ENCODE peak calls at places on chromosomes 6 and 20, in five cellular contexts. H, E, O, A and S are unnamed samples. For H3K4me1, the result is how much of the 10 kb centered on the place peaks cover.

GRCh38 chr6:32842021-32842650 is 1.7 kb downstream of the PSMB8 start:
- DNase-seq in A (no peak), O (no peak), H (no peak), E (no peak), S (no peak)

GRCh38 chr20:50838322-50838625 is 43.4 kb downstream of the BCAS4 start:
- DNase-seq in H (no peak), A (no peak), E (no peak), O (no peak), S (no peak)

GRCh38 chr6:39420300-39421265 is 98.1 kb upstream of the KCNK16 start:
- DNase-seq in O (no peak), H (no peak), A (no peak), E (no peak), S (no peak)

GRCh38 chr6:71886184-71887005 is at the start of gene RIMS1:
- DNase-seq in H (no peak), A (peak), O (peak), E (peak), S (peak)

GRCh38 chr6:161228911-161229591 is 44.8 kb downstream of the AGPAT4 start:
- DNase-seq in E (no peak), A (peak), O (no peak), H (no peak), S (peak)

GRCh38 chr20:50341880-50342637 is 151.4 kb downstream of the CEBPB start:
- DNase-seq in E (no peak), O (no peak), A (no peak), H (no peak), S (no peak)

GRCh38 chr6:138654715-138655634 is 118.6 kb upstream of the CCDC28A start:
- DNase-seq in A (peak), H (no peak), E (no peak), O (no peak), S (peak)

GRCh38 chr6:84137051-84137375 is 90.4 kb downstream of the CEP162 start:
- DNase-seq in O (no peak), E (no peak), A (no peak), H (no peak), S (no peak)

GRCh38 chr20:3560162-3560561 is 89.3 kb downstream of the ATRN start:
- DNase-seq in H (no peak), E (no peak), O (no peak), A (no peak), S (no peak)

GRCh38 chr6:37013516-37014491 is 8.3 kb downstream of the FGD2 start:
- DNase-seq in H (no peak), A (no peak), E (no peak), O (no peak), S (no peak)

GRCh38 chr6:379367-380181 is 12.0 kb upstream of the IRF4 start:
- DNase-seq in E (peak), H (peak), A (no peak), O (no peak), S (no peak)

GRCh38 chr6:41618598-41618997 is 19.7 kb upstream of the MDFI start:
- DNase-seq in H (no peak), O (no peak), E (no peak), A (no peak), S (no peak)

GRCh38 chr6:5752282-5752681 is 254.4 kb downstream of the NRN1 start:
- DNase-seq in E (no peak), H (no peak), O (no peak), A (no peak), S (peak)

GRCh38 chr6:28738396-28738765 is 185.4 kb downstream of the TRIM27 start:
- DNase-seq in E (no peak), A (no peak), H (no peak), O (no peak), S (no peak)

GRCh38 chr6:84926756-84927155 is 162.4 kb upstream of the TBX18 start:
- DNase-seq in E (no peak), A (no peak), O (no peak), H (no peak), S (no peak)

GRCh38 chr6:35599761-35600658 is 87.3 kb upstream of the TULP1 start:
- DNase-seq in H (no peak), O (no peak), E (no peak), A (no peak), S (no peak)

GRCh38 chr20:51695574-51696303 is 72.5 kb downstream of the ATP9A start:
- DNase-seq in O (no peak), E (no peak), H (no peak), A (no peak), S (peak)

GRCh38 chr20:2387580-2387979 is 6.9 kb downstream of the TGM6 start:
- DNase-seq in O (no peak), A (no peak), H (no peak), E (no peak), S (no peak)

GRCh38 chr6:75213732-75214131 is 7.9 kb upstream of the COL12A1 start:
- DNase-seq in E (no peak), O (no peak), A (no peak), H (no peak), S (no peak)

GRCh38 chr20:21555470-21556120 is 41.7 kb upstream of the NKX2-2 start:
- DNase-seq in O (no peak), E (no peak), A (no peak), H (no peak), S (no peak)

GRCh38 chr6:31875852-31876251 is 2.9 kb downstream of the SLC44A4 start:
- DNase-seq in E (no peak), A (no peak), H (no peak), O (no peak), S (no peak)

GRCh38 chr6:36594816-36595167 is 630 bp downstream of the SRSF3 start:
- DNase-seq in O (peak), A (peak), H (peak), E (no peak), S (no peak)

GRCh38 chr20:20096421-20096820 is 44.1 kb downstream of the CFAP61 start:
- DNase-seq in A (no peak), H (no peak), E (no peak), O (no peak), S (no peak)

GRCh38 chr6:33856655-33857054 is 52.9 kb upstream of the MLN start:
- DNase-seq in E (no peak), H (peak), O (no peak), A (peak), S (no peak)

GRCh38 chr6:169828176-169828575 is 76.8 kb downstream of the ERMARD start:
- DNase-seq in E (no peak), H (no peak), A (no peak), O (peak), S (no peak)

GRCh38 chr6:31687860-31688693 is 7.2 kb upstream of the LY6G5C start:
- DNase-seq in O (no peak), A (no peak), H (no peak), E (no peak), S (no peak)

GRCh38 chr6:4271761-4272505 is 136.6 kb upstream of the ECI2 start:
- DNase-seq in H (no peak), O (no peak), A (no peak), E (no peak), S (no peak)

GRCh38 chr20:60255866-60256265 is 297.6 kb downstream of the CDH26 start:
- DNase-seq in H (no peak), E (no peak), O (no peak), A (no peak), S (no peak)

GRCh38 chr6:328184-328670 is 35.9 kb downstream of the DUSP22 start:
- DNase-seq in O (no peak), H (peak), E (no peak), A (peak), S (peak)

GRCh38 chr20:34983089-34983820 is 27.6 kb downstream of the MYH7B start:
- DNase-seq in O (no peak), E (no peak), A (no peak), H (no peak), S (no peak)

GRCh38 chr6:143060806-143061596 is at the start of gene AIG1:
- DNase-seq in O (peak), E (peak), H (peak), A (peak), S (no peak)

GRCh38 chr20:51360451-51361230 is 181.9 kb downstream of the NFATC2 start:
- DNase-seq in A (no peak), O (no peak), H (no peak), E (no peak), S (peak)

GRCh38 chr6:110748458-110748857 is 66.8 kb downstream of the CDK19 start:
- DNase-seq in E (no peak), A (no peak), H (no peak), O (no peak), S (no peak)

GRCh38 chr6:18042536-18043145 is 55.2 kb upstream of the KIF13A start:
- DNase-seq in A (no peak), O (no peak), H (no peak), E (no peak), S (no peak)

GRCh38 chr6:167485186-167485978 is 160.5 kb downstream of the TTLL2 start:
- DNase-seq in A (peak), H (peak), O (peak), E (no peak), S (peak)

GRCh38 chr6:157276731-157277130 is 46.6 kb downstream of the TMEM242 start:
- DNase-seq in H (no peak), E (no peak), O (no peak), A (no peak), S (no peak)
- H3K4me1 ChIP-seq in H (under half), E (under half), O (under half), A (under half), S (under half)

DNA sequence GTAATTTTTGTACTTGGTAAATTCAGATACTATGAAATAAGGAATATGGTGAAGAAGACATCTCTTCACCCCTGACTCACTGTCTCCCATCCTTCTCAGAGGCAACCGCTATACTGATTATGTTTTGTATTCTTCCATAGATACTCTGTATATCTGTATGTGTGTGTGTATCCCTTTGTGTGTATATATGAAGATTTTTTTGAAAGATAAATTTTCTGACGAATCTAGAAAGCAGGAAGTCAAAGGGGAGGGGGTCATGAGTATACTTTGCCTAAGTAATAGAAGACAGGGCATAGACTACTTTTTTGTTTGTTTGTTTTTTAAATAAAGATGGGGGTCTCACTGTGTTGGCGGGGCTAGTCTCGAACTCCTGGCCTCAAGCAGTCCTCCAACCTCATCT is 48.2 kb downstream of the TOP1 start:
- DNase-seq in A (peak), H (no peak), E (no peak), O (no peak), S (no peak)
- H3K4me1 ChIP-seq in A (under half), H (under half), E (under half), O (under half), S (under half)

GRCh38 chr6:134517863-134518262 is 200.0 kb upstream of the SGK1 start:
- DNase-seq in A (no peak), H (no peak), E (no peak), O (no peak), S (no peak)

GRCh38 chr6:134519456-134519855 is 201.5 kb upstream of the SGK1 start:
- DNase-seq in A (peak), H (peak), E (no peak), O (peak), S (peak)

GRCh38 chr6:134515976-134516375 is 198.1 kb upstream of the SGK1 start:
- DNase-seq in H (no peak), E (no peak), O (no peak), A (no peak), S (no peak)

GRCh38 chr6:134516582-134516981 is 198.7 kb upstream of the SGK1 start:
- DNase-seq in H (no peak), O (no peak), A (no peak), E (no peak), S (no peak)

GRCh38 chr6:134517145-134517658 is 199.3 kb upstream of the SGK1 start:
- DNase-seq in H (peak), O (peak), A (no peak), E (peak), S (peak)
- H3K4me1 ChIP-seq in H (under half), O (under half), A (under half), E (under half), S (under half)

GRCh38 chr20:33566781-33567603 is 77.1 kb downstream of the CBFA2T2 start:
- DNase-seq in H (no peak), A (no peak), O (no peak), E (no peak), S (no peak)

GRCh38 chr20:33570743-33571142 is 80.8 kb downstream of the CBFA2T2 start:
- DNase-seq in H (no peak), A (no peak), O (no peak), E (no peak), S (no peak)

GRCh38 chr20:33569290-33570094 is 79.6 kb downstream of the CBFA2T2 start:
- DNase-seq in H (no peak), O (no peak), A (no peak), E (no peak), S (no peak)

GRCh38 chr20:33568378-33569289 is 78.7 kb downstream of the CBFA2T2 start:
- DNase-seq in E (peak), H (no peak), A (no peak), O (no peak), S (no peak)

GRCh38 chr20:33567949-33568348 is 78.1 kb downstream of the CBFA2T2 start:
- DNase-seq in E (no peak), A (no peak), H (no peak), O (no peak), S (no peak)
- H3K4me1 ChIP-seq in E (under half), A (under half), H (under half), O (under half), S (under half)

GRCh38 chr6:158808918-158809678 is 10.1 kb downstream of the EZR start:
- DNase-seq in A (peak), E (no peak), O (no peak), H (peak), S (no peak)
- H3K4me1 ChIP-seq in A (half or more), E (under half), O (half or more), H (half or more), S (under half)

GRCh38 chr20:10861086-10861485 is 187.3 kb upstream of the JAG1 start:
- DNase-seq in A (no peak), O (no peak), E (no peak), H (no peak), S (no peak)
- H3K4me1 ChIP-seq in A (under half), O (under half), E (under half), H (under half), S (under half)

GRCh38 chr20:44494266-44494665 is 18.6 kb downstream of the TTPAL start:
- DNase-seq in A (no peak), H (no peak), O (no peak), E (no peak), S (no peak)

GRCh38 chr20:44495802-44496481 is 20.3 kb downstream of the TTPAL start:
- DNase-seq in H (no peak), O (no peak), A (peak), E (no peak), S (peak)

GRCh38 chr20:44496976-44497375 is 21.3 kb downstream of the TTPAL start:
- DNase-seq in A (no peak), O (no peak), E (no peak), H (no peak), S (peak)

GRCh38 chr20:44494681-44495080 is 19.0 kb downstream of the TTPAL start:
- DNase-seq in A (no peak), O (no peak), E (no peak), H (no peak), S (no peak)

DNA sequence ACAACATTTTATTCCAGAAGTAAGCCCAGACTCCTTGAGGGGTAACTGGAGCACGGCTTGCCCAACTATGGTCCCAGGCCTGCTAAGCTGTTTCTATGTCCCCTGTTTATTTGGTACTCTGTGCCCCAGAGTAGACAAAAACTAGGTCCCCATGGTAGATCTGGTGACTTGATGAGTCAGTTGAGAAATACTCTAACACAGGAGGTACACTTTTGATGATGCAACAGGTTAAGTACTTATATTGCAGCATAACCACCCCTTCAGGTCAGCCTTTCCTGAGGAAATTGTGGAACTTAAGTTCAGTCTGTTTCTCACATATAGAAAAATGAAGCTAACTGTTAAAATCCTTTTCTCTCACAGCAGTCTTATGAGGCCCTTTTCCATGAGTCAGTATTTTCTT is 19.6 kb downstream of the TTPAL start:
- DNase-seq in O (no peak), A (no peak), H (no peak), E (no peak), S (peak)
- H3K4me1 ChIP-seq in O (under half), A (under half), H (under half), E (under half), S (under half)

GRCh38 chr6:24961852-24962251 is 26.1 kb upstream of the RIPOR2 start:
- DNase-seq in E (no peak), A (no peak), H (no peak), O (no peak), S (no peak)
- H3K4me1 ChIP-seq in E (under half), A (half or more), H (under half), O (under half), S (under half)